ENCODE peak calls at places on chromosome 14, in six cellular contexts. O is tibial artery; M is CD4-positive, CD25-positive, alpha-beta regulatory T cell; D is foreskin keratinocyte; Z is Peyer's patch; A is effector memory CD4-positive, alpha-beta T cell. T is an unnamed sample.

GRCh38 chr14:68285421-68286179 is 466.0 kb downstream of the RAD51B start:
- DNase-seq in O (no peak), M (peak; percentile 92), D (no peak), Z (peak; percentile 79), A (peak; percentile 39), T (no peak)

GRCh38 chr14:50601405-50601804 is 41.5 kb downstream of the ATL1 start:
- DNase-seq in O (no peak), M (no peak), D (peak; percentile 62), Z (no peak), A (no peak), T (no peak)

GRCh38 chr14:96083667-96084320 is 44.6 kb downstream of the C14orf132 start:
- DNase-seq in O (no peak), M (no peak), D (peak; percentile 53), Z (peak; percentile 27), A (no peak), T (no peak)

GRCh38 chr14:23284654-23285529 is 1.0 kb downstream of the HOMEZ start:
- DNase-seq in O (no peak), M (peak; percentile 41), D (peak; percentile 39), Z (no peak), A (no peak), T (no peak)

GRCh38 chr14:69913686-69914085 is 34.5 kb downstream of the SMOC1 start:
- DNase-seq in O (no peak), M (no peak), D (no peak), Z (no peak), A (no peak), T (no peak)

GRCh38 chr14:97703006-97703760 is 906.0 kb downstream of the VRK1 start:
- DNase-seq in O (no peak), M (peak; percentile 90), D (no peak), Z (peak; percentile 54), A (peak; percentile 11), T (no peak)

GRCh38 chr14:75125617-75126016 is 1.2 kb downstream of the NEK9 start:
- DNase-seq in O (no peak), M (no peak), D (peak; percentile 36), Z (no peak), A (no peak), T (no peak)

GRCh38 chr14:21104448-21105060 is 3.7 kb downstream of the TMEM253 start:
- DNase-seq in O (peak; percentile 79), M (peak; percentile 77), D (peak; percentile 77), Z (peak; percentile 90), A (peak; percentile 47), T (peak; percentile 61)

GRCh38 chr14:99706121-99706900 is 22.2 kb downstream of the CYP46A1 start:
- DNase-seq in O (no peak), M (no peak), D (no peak), Z (peak; percentile 19), A (no peak), T (no peak)

GRCh38 chr14:61188196-61188595 is 92.9 kb downstream of the TMEM30B start:
- DNase-seq in O (peak; percentile 52), M (peak; percentile 52), D (peak; percentile 43), Z (no peak), A (no peak), T (no peak)

GRCh38 chr14:52356025-52356424 is 41.9 kb downstream of the PTGER2 start:
- DNase-seq in O (no peak), M (no peak), D (no peak), Z (no peak), A (no peak), T (no peak)

GRCh38 chr14:50320279-50320678 is 8.2 kb downstream of the DMAC2L start:
- DNase-seq in O (no peak), M (no peak), D (peak; percentile 85), Z (peak; percentile 51), A (no peak), T (no peak)

GRCh38 chr14:21068521-21069387 is 1.4 kb upstream of the ARHGEF40 start:
- DNase-seq in O (peak; percentile 70), M (peak; percentile 52), D (peak; percentile 31), Z (peak; percentile 78), A (peak; percentile 49), T (no peak)

GRCh38 chr14:94111276-94112095 is 950 bp downstream of the IFI27 start:
- DNase-seq in O (no peak), M (no peak), D (no peak), Z (peak; percentile 42), A (no peak), T (no peak)

GRCh38 chr14:75303415-75303814 is 24.8 kb downstream of the FOS start:
- DNase-seq in O (peak; percentile 69), M (peak; percentile 78), D (peak; percentile 55), Z (peak; percentile 85), A (peak; percentile 54), T (peak; percentile 50)

GRCh38 chr14:30961330-30961729 is 64.1 kb upstream of the AP4S1 start:
- DNase-seq in O (no peak), M (no peak), D (no peak), Z (no peak), A (no peak), T (no peak)

GRCh38 chr14:99393059-99393655 is 87.5 kb downstream of the SETD3 start:
- DNase-seq in O (no peak), M (peak; percentile 43), D (peak; percentile 28), Z (peak; percentile 74), A (peak; percentile 9), T (no peak)

GRCh38 chr14:94907626-94908261 is 137.8 kb upstream of the GSC start:
- DNase-seq in O (no peak), M (no peak), D (no peak), Z (no peak), A (no peak), T (no peak)

GRCh38 chr14:38838979-38839323 is 264.1 kb downstream of the SEC23A start:
- DNase-seq in O (no peak), M (no peak), D (no peak), Z (no peak), A (no peak), T (no peak)

GRCh38 chr14:20802341-20803084 is at the start of gene RNASE1:
- DNase-seq in O (peak; percentile 70), M (no peak), D (no peak), Z (peak; percentile 77), A (no peak), T (peak; percentile 66)

GRCh38 chr14:24207625-24208024 is 2.1 kb downstream of the TSSK4 start:
- DNase-seq in O (no peak), M (no peak), D (no peak), Z (no peak), A (no peak), T (no peak)

GRCh38 chr14:72792051-72792788 is 101.7 kb downstream of the DPF3 start:
- DNase-seq in O (peak; percentile 62), M (no peak), D (no peak), Z (no peak), A (no peak), T (peak; percentile 34)

GRCh38 chr14:72796935-72797334 is 97.0 kb downstream of the DPF3 start:
- DNase-seq in O (no peak), M (no peak), D (no peak), Z (no peak), A (no peak), T (no peak)

GRCh38 chr14:72790887-72791566 is 102.9 kb downstream of the DPF3 start:
- DNase-seq in O (no peak), M (no peak), D (no peak), Z (no peak), A (no peak), T (no peak)

GRCh38 chr14:72788972-72789728 is 104.8 kb downstream of the DPF3 start:
- DNase-seq in O (no peak), M (no peak), D (no peak), Z (no peak), A (no peak), T (no peak)

GRCh38 chr14:72793154-72793725 is 100.7 kb downstream of the DPF3 start:
- DNase-seq in O (no peak), M (no peak), D (no peak), Z (no peak), A (no peak), T (no peak)
- H3K27ac ChIP-seq in O (peak overlapping the region; percentile 73), M (no peak overlapping the region), D (no peak overlapping the region), Z (no peak overlapping the region), A (no peak overlapping the region), T (peak overlapping the region; percentile 77)

DNA sequence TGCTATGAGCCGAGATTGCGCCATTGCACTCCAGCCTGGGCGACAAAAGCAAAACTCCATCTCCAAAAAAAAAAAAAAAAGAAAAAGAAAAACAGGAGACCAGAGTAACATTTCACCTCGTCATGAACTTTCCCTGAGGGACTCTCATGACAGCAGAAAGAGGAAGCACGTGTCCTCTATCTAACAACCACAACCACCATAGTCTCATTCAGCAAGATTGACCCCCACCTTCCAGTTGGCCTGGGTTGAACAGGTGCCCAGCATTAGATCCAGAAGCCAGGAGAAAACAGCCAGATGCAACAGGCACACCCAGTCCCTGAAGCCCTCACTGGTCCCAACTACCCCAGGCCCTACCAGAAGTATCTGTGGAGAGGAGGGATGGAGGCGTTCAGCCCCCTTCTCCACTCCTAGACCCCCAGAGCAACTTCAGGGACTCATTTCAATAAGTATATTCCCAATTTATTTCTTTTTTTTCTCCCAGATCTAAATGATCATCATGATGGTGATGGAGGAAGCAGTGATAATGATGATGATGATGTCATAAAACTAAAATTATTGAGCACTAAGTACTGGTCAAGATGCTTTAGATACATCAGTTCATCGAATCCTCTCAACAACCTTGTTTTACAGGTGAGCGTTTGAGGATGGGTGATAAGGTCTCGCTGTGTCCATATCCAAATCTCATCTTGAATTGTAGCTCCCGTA is 235.0 kb downstream of the EFCAB11 start:
- DNase-seq in O (no peak), M (no peak), D (no peak), Z (no peak), A (no peak), T (no peak)
- H3K27ac ChIP-seq in O (no peak overlapping the region), M (peak overlapping the region; percentile 87), D (no peak overlapping the region), Z (no peak overlapping the region), A (peak overlapping the region; percentile 82), T (no peak overlapping the region)

DNA sequence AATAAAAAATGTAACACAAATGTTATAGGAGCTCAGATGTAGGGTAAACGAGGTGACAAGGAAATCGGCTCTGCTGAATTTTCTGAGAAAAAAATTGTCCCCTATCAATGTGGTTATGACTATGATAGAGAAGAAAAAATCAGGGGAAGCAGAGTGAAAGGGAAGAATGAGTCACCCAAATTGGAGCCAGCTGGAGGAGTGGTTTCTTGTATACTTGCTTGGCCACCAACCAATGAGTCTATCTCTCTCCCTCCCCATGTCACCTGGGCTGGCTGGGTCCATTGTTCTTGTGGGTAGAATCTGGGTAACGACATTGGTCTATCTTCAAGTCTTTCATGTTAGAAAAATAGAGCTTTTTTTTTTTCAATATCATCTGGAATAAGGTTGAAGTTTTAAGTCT is 196.6 kb upstream of the FLRT2 start:
- DNase-seq in O (no peak), M (no peak), D (peak; percentile 73), Z (no peak), A (no peak), T (no peak)
- H3K27ac ChIP-seq in O (no peak overlapping the region), M (no peak overlapping the region), D (peak overlapping the region; percentile 32), Z (no peak overlapping the region), A (no peak overlapping the region), T (no peak overlapping the region)

GRCh38 chr14:101707285-101707842 is 54.1 kb upstream of the PPP2R5C start:
- DNase-seq in O (no peak), M (peak; percentile 93), D (peak; percentile 64), Z (peak; percentile 76), A (peak; percentile 51), T (no peak)
- H3K27ac ChIP-seq in O (no peak overlapping the region), M (peak overlapping the region; percentile 82), D (no peak overlapping the region), Z (no peak overlapping the region), A (peak overlapping the region; percentile 11), T (no peak overlapping the region)

DNA sequence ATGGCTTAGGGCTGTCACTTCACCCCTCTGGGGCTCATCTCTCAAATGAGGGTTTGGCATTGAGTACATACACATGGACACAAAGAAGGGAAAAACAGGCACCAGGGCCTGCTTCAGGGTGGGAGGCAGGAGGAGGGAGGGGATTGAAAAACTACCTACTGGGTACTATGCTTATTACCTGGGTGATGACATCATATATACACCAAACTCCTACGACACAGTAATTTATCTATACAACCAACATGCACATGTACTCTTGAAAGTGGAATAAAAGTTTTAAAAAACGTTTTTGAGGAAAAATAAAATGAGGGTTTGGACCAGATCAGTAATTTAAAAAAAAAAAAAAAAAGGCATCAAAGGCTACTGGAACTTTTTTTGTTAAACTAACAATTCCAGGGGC is 3.6 kb upstream of the TC2N start:
- DNase-seq in O (no peak), M (no peak), D (no peak), Z (no peak), A (no peak), T (no peak)
- H3K27ac ChIP-seq in O (peak overlapping the region; percentile 79), M (peak overlapping the region; percentile 92), D (no peak overlapping the region), Z (no peak overlapping the region), A (peak overlapping the region; percentile 88), T (no peak overlapping the region)